ENCODE peak calls at places on chromosomes 6 and 20, in seven cellular contexts. Y is H1, I is lung, Q is uterus, W is heart right ventricle, N is right lobe of liver, S is esophagus squamous epithelium. M is an unnamed sample.
A peak's percentile ranks its signal among the peaks of the same experiment; 100 is the strongest.

GRCh38 chr6:2751871-2752270 is 1.1 kb upstream of the MYLK4 start:
- DNase-seq in Y (no peak), I (no peak), Q (no peak), W (no peak), N (no peak), S (no peak), M (no peak)

GRCh38 chr6:31657406-31658157 is 1.9 kb downstream of the APOM start:
- DNase-seq in Y (no peak), I (no peak), Q (no peak), W (no peak), N (no peak), S (no peak), M (no peak)

GRCh38 chr6:156601156-156601820 is 175.9 kb upstream of the ARID1B start:
- DNase-seq in Y (no peak), I (no peak), Q (no peak), W (no peak), N (no peak), S (no peak), M (no peak)

GRCh38 chr6:29887819-29888581 is 54.3 kb upstream of the HLA-A start:
- DNase-seq in Y (no peak), I (peak; percentile 89), Q (peak; percentile 85), W (peak; percentile 82), N (peak; percentile 90), S (no peak), M (peak; percentile 57)

GRCh38 chr20:57380081-57380750 is 11.0 kb upstream of the RBM38 start:
- DNase-seq in Y (no peak), I (no peak), Q (no peak), W (no peak), N (peak; percentile 11), S (no peak), M (no peak)

GRCh38 chr6:158316022-158316421 is 3.8 kb downstream of the TULP4 start:
- DNase-seq in Y (no peak), I (no peak), Q (no peak), W (no peak), N (no peak), S (no peak), M (no peak)

GRCh38 chr20:38727602-38728236 is 3.4 kb downstream of the SLC32A1 start:
- DNase-seq in Y (no peak), I (no peak), Q (no peak), W (no peak), N (no peak), S (no peak), M (no peak)

GRCh38 chr6:28710466-28711191 is 184.9 kb downstream of the GPX5 start:
- DNase-seq in Y (peak; percentile 63), I (no peak), Q (no peak), W (no peak), N (no peak), S (no peak), M (no peak)

GRCh38 chr6:33974030-33974429 is 170.2 kb upstream of the MLN start:
- DNase-seq in Y (no peak), I (no peak), Q (no peak), W (no peak), N (no peak), S (no peak), M (no peak)

GRCh38 chr20:20741067-20742045 is 28.9 kb upstream of the RALGAPA2 start:
- DNase-seq in Y (no peak), I (peak; percentile 46), Q (no peak), W (no peak), N (no peak), S (no peak), M (no peak)

GRCh38 chr6:107704377-107705013 is 119.6 kb downstream of the SCML4 start:
- DNase-seq in Y (no peak), I (no peak), Q (no peak), W (no peak), N (no peak), S (no peak), M (no peak)

GRCh38 chr20:8284902-8285301 is 152.8 kb downstream of the PLCB1 start:
- DNase-seq in Y (no peak), I (no peak), Q (no peak), W (no peak), N (no peak), S (no peak), M (no peak)

GRCh38 chr6:151847064-151847463 is 39.6 kb downstream of the ESR1 start:
- DNase-seq in Y (no peak), I (no peak), Q (no peak), W (no peak), N (no peak), S (no peak), M (no peak)

GRCh38 chr6:162964703-162965140 is 236.9 kb downstream of the PACRG start:
- DNase-seq in Y (no peak), I (peak; percentile 53), Q (peak; percentile 21), W (no peak), N (no peak), S (no peak), M (no peak)

GRCh38 chr6:53359843-53360834 is 11.4 kb upstream of the ELOVL5 start:
- DNase-seq in Y (no peak), I (peak; percentile 40), Q (no peak), W (no peak), N (no peak), S (no peak), M (no peak)

GRCh38 chr6:13454286-13455221 is 32.8 kb downstream of the GFOD1 start:
- DNase-seq in Y (no peak), I (peak; percentile 36), Q (peak; percentile 43), W (no peak), N (peak; percentile 50), S (no peak), M (no peak)

GRCh38 chr6:149714442-149714841 is 3.5 kb downstream of the LATS1 start:
- DNase-seq in Y (no peak), I (no peak), Q (no peak), W (no peak), N (no peak), S (no peak), M (no peak)

GRCh38 chr6:105800398-105800797 is 285.7 kb upstream of the PRDM1 start:
- DNase-seq in Y (no peak), I (no peak), Q (no peak), W (no peak), N (no peak), S (no peak), M (no peak)

GRCh38 chr20:60138263-60139127 is 180.3 kb downstream of the CDH26 start:
- DNase-seq in Y (no peak), I (peak; percentile 64), Q (peak; percentile 35), W (peak; percentile 55), N (peak; percentile 71), S (no peak), M (no peak)

GRCh38 chr20:45300961-45301360 is 5.7 kb upstream of the RBPJL start:
- DNase-seq in Y (no peak), I (no peak), Q (no peak), W (no peak), N (no peak), S (no peak), M (no peak)
- TF ChIP-seq CTCF in Y (peak; percentile 77), I (no peak), Q (no peak), W (no peak), N (no peak), S (no peak), M (no peak)

GRCh38 chr6:48111575-48111974 is 578 bp upstream of the PTCHD4 start:
- DNase-seq in Y (no peak), I (no peak), Q (no peak), W (no peak), N (no peak), S (no peak), M (no peak)

GRCh38 chr6:48110436-48111142 is 408 bp downstream of the PTCHD4 start:
- DNase-seq in Y (no peak), I (no peak), Q (no peak), W (no peak), N (no peak), S (no peak), M (no peak)

GRCh38 chr6:48111143-48111506 is at the start of gene PTCHD4:
- DNase-seq in Y (peak; percentile 7), I (no peak), Q (no peak), W (no peak), N (no peak), S (no peak), M (no peak)

GRCh38 chr6:48113130-48113529 is 2.1 kb upstream of the PTCHD4 start:
- DNase-seq in Y (no peak), I (no peak), Q (no peak), W (no peak), N (no peak), S (no peak), M (no peak)

GRCh38 chr6:48109902-48110301 is 1.1 kb downstream of the PTCHD4 start:
- DNase-seq in Y (no peak), I (no peak), Q (no peak), W (no peak), N (no peak), S (no peak), M (no peak)
- H3K4me3 ChIP-seq in Y (peak overlapping the region; percentile 43), I (no peak overlapping the region), Q (no peak overlapping the region), W (peak overlapping the region; percentile 16), N (no peak overlapping the region), S (no peak overlapping the region), M (no peak overlapping the region)

DNA sequence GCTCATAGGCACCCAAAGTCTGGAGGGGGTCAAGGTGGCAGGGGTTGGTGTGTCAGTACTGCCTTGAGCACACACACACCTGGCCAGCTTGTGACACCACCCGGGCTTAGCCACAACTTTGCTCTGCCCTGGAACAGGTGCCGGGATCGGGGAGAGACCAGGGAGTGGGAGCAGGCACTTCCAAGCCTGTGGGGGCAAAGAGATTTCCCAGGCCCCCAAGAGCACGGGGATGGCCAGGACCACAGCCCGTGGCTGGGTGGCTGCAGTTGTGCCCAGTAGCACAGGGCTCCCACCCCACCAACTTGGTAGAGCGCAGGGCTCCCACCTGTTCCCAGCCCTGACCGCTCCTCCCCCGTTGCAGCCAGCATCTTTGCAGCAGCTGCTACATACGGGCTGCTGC is 40.4 kb downstream of the WASF1 start:
- DNase-seq in Y (no peak), I (no peak), Q (no peak), W (no peak), N (no peak), S (no peak), M (no peak)
- H3K9me3 ChIP-seq in Y (peaks cover 10% of the 10 kb centered on the region), I (peaks cover 15% of the 10 kb centered on the region), Q (no peaks in the 10 kb centered on the region), W (no peaks in the 10 kb centered on the region), N (no peaks in the 10 kb centered on the region), S (peaks cover 15% of the 10 kb centered on the region), M (no peaks in the 10 kb centered on the region)

DNA sequence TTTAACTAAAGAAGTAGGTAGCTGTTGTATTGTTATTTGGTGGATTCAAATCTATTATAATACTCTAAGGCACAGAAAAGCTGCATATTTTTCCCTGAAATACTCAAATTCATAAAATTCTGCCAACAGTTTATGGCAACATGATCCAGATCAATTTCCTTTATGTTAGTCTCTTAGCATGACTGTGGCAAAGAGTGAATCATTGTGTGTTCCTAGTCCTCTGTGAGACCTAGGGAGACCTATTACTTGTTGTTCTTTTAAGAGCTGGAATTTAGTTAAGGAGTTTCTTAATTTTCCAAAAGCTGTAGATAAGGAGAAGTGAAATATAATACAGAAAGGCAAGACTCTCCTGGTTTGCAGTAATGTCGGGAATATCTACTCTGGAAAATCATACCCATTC is 149.6 kb downstream of the RIMS1 start:
- DNase-seq in Y (no peak), I (no peak), Q (no peak), W (no peak), N (no peak), S (no peak), M (no peak)
- TF ChIP-seq CTCF in Y (no peak), I (no peak), Q (no peak), W (no peak), N (no peak), S (no peak), M (no peak)